ENCODE peak calls at places on chromosomes 4 and X, in four cellular contexts. G is GM12878, D is HL-60, S is K562. T is an unnamed sample.

GRCh38 chrX:53071604-53072417 is 10.4 kb upstream of the TSPYL2 start:
- DNase-seq in G (peak), S (peak), D (peak), T (peak)

GRCh38 chrX:140151316-140151715 is 186.0 kb upstream of the CXorf66 start:
- DNase-seq in G (no peak), S (no peak), D (no peak), T (no peak)

GRCh38 chrX:1264556-1264955 is 4.1 kb upstream of the CSF2RA start:
- DNase-seq in G (no peak), S (no peak), D (no peak), T (no peak)

GRCh38 chr4:79576480-79576803 is 168.4 kb upstream of the GK2 start:
- DNase-seq in S (peak), D (peak), G (no peak), T (no peak)

GRCh38 chr4:8188743-8189550 is 10.1 kb upstream of the SH3TC1 start:
- DNase-seq in S (no peak), D (no peak), G (no peak), T (no peak)

GRCh38 chr4:142354794-142355416 is 491.2 kb downstream of the INPP4B start:
- DNase-seq in S (no peak), G (no peak), D (no peak), T (no peak)

GRCh38 chr4:165700855-165701254 is 172.2 kb upstream of the TLL1 start:
- DNase-seq in D (no peak), S (peak), G (no peak), T (no peak)

GRCh38 chrX:47900833-47901232 is 64.1 kb downstream of the ZNF81 start:
- DNase-seq in S (no peak), G (no peak), D (peak), T (no peak)

GRCh38 chr4:164701665-164702064 is 52.3 kb upstream of the SMIM31 start:
- DNase-seq in G (peak), D (no peak), S (no peak), T (no peak)

GRCh38 chr4:40523581-40523980 is 106.1 kb downstream of the RBM47 start:
- DNase-seq in D (no peak), G (no peak), S (no peak), T (no peak)

GRCh38 chr4:40521957-40522356 is 107.7 kb downstream of the RBM47 start:
- DNase-seq in G (no peak), D (no peak), S (no peak), T (no peak)

GRCh38 chr4:40524642-40525041 is 105.0 kb downstream of the RBM47 start:
- DNase-seq in D (no peak), S (no peak), G (no peak), T (no peak)

GRCh38 chr4:40526741-40527140 is 102.9 kb downstream of the RBM47 start:
- DNase-seq in G (no peak), S (peak), D (no peak), T (no peak)

GRCh38 chr4:40525811-40526598 is 103.7 kb downstream of the RBM47 start:
- DNase-seq in G (no peak), D (no peak), S (peak), T (no peak)
- TF ChIP-seq POLR2AphosphoS5 in G (no peak), D (no peak), S (no peak), T (no peak)

GRCh38 chr4:83075271-83075670 is 39.3 kb downstream of the PLAC8 start:
- DNase-seq in D (no peak), S (no peak), G (no peak), T (no peak)
- TF ChIP-seq SPI1 in D (no peak), S (no peak), G (no peak), T (no peak)

DNA sequence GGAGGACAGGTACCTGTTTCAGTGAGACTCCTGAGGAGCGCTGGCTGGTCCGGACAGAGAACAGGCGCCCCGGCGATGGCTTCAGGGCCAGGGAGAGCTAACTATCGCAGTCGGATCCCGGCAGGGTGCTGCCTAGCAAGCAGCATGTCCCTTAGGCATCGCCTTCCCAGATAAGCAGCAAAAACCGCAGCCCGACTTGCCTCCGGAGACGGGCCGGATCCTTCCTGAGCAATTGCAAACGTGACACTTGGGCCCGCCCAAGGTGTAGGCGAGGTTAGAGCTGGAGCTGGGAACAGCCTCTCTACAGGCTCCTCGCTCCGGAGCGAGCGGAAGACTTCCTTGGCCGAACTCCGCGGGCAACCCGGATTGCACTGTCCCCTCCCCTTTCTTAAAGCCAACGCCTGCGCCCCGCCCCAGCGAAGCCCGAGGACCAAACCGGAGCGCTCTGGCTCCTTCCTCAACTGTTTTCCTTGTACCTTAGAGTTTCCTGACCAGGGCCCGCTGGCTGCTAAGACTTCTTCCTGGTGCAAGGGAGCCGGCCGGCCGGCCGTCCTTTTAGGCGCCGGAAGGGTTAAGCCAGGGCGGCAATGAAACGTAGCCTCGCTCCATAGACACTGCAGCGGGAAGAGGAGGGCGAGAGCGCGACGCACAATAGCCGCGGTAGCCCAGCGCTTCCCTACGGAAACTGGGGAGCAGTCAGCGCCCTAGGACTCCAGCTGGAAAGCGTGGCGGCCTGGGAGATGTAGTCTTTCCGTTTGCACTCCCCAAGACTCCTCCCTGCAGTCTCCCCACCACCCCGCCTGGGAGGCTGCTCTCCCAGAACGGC is at the start of gene OPHN1:
- DNase-seq in G (no peak), D (peak), S (peak), T (no peak)
- TF ChIP-seq POLR2AphosphoS5 in G (no peak), D (no peak), S (no peak), T (no peak)

GRCh38 chr4:78244691-78245485 is 187.8 kb downstream of the FRAS1 start:
- DNase-seq in G (no peak), S (no peak), D (no peak), T (no peak)

GRCh38 chr4:78247541-78248285 is 190.6 kb downstream of the FRAS1 start:
- DNase-seq in D (no peak), S (no peak), G (no peak), T (no peak)

GRCh38 chr4:78237360-78237759 is 180.2 kb downstream of the FRAS1 start:
- DNase-seq in G (no peak), S (no peak), D (no peak), T (no peak)

GRCh38 chr4:78242071-78242470 is 184.9 kb downstream of the FRAS1 start:
- DNase-seq in D (no peak), S (no peak), G (no peak), T (no peak)
- TF ChIP-seq SPI1 in D (no peak), S (no peak), G (no peak), T (no peak)

T was measured in GM12891.